ENCODE peak calls at places on chromosomes 7 and 10, in four cellular contexts. P, G, X and S are unnamed samples. For H3K4me1, the result is how much of the 10 kb centered on the place peaks cover.

GRCh38 chr10:120433176-120433575 is 23.9 kb upstream of the PLPP4 start:
- DNase-seq in P (no peak), G (no peak), X (no peak), S (no peak)

GRCh38 chr7:40580776-40581175 is 446.0 kb downstream of the SUGCT start:
- DNase-seq in P (no peak), G (no peak), X (no peak), S (no peak)

GRCh38 chr10:23533212-23533611 is 94.3 kb downstream of the OTUD1 start:
- DNase-seq in P (no peak), G (no peak), X (no peak), S (no peak)

GRCh38 chr10:89946106-89946505 is 244.7 kb downstream of the KIF20B start:
- DNase-seq in P (no peak), G (peak), X (peak), S (no peak)

GRCh38 chr7:140478361-140479061 is 794 bp downstream of the MKRN1 start:
- DNase-seq in P (peak), G (peak), X (peak), S (peak)

GRCh38 chr7:135645296-135645904 is 16.9 kb upstream of the STMP1 start:
- DNase-seq in P (peak), G (peak), X (peak), S (no peak)

GRCh38 chr10:96298362-96298761 is 5.9 kb upstream of the DNTT start:
- DNase-seq in P (no peak), G (no peak), X (no peak), S (no peak)

GRCh38 chr10:132438091-132439024 is 41.4 kb downstream of the PWWP2B start:
- DNase-seq in P (no peak), G (no peak), X (no peak), S (peak)

GRCh38 chr10:59173414-59173813 is 3.0 kb upstream of the PHYHIPL start:
- DNase-seq in P (no peak), G (no peak), X (no peak), S (no peak)

GRCh38 chr10:57921140-57921539 is 346.6 kb downstream of the IPMK start:
- DNase-seq in P (no peak), G (no peak), X (no peak), S (no peak)

GRCh38 chr10:121616291-121616690 is 18.0 kb upstream of the FGFR2 start:
- DNase-seq in P (no peak), G (no peak), X (no peak), S (no peak)

GRCh38 chr7:26153246-26153822 is 1.3 kb downstream of the NFE2L3 start:
- DNase-seq in P (no peak), G (peak), X (no peak), S (no peak)

GRCh38 chr10:103120546-103120945 is 72.5 kb downstream of the NT5C2 start:
- DNase-seq in P (no peak), G (peak), X (no peak), S (no peak)

GRCh38 chr10:103123282-103124033 is 69.6 kb downstream of the NT5C2 start:
- DNase-seq in P (no peak), G (no peak), X (no peak), S (no peak)

GRCh38 chr10:103117247-103117646 is 75.8 kb downstream of the NT5C2 start:
- DNase-seq in P (no peak), G (no peak), X (no peak), S (no peak)

GRCh38 chr10:103124420-103125096 is 68.5 kb downstream of the NT5C2 start:
- DNase-seq in P (no peak), G (no peak), X (no peak), S (no peak)

GRCh38 chr10:103120977-103121735 is 71.9 kb downstream of the NT5C2 start:
- DNase-seq in P (no peak), G (peak), X (peak), S (no peak)
- H3K27ac ChIP-seq in P (no peak), G (no peak), X (peak), S (no peak)

DNA sequence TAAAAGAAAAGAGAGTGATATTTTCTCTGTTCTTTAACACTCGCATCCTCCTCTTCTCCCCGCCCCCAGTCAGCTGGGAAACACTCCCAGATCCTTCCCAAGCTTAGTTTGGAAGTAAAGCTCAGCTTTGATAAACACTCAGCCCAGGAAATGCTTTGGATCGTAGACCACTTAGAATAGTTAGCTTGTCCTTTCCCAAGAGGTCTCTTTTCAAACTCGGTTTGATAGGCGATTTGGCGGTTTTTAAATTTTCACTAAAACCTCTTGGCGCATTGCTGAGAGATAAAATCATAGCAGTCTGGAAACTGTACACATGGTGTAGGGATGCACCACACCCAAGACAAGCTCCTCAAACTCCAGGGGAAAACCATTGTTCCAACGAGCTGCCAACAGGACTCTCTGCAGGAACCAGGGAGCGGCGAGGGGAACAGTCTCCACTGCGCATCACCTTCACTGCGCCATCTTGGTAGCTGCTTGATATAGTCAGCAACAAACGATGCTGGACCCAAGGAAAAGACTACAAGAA is 22.3 kb downstream of the SMURF1 start:
- DNase-seq in P (no peak), G (peak), X (peak), S (peak)
- H3K4me3 ChIP-seq in P (no peak), G (peak), X (no peak), S (no peak)

DNA sequence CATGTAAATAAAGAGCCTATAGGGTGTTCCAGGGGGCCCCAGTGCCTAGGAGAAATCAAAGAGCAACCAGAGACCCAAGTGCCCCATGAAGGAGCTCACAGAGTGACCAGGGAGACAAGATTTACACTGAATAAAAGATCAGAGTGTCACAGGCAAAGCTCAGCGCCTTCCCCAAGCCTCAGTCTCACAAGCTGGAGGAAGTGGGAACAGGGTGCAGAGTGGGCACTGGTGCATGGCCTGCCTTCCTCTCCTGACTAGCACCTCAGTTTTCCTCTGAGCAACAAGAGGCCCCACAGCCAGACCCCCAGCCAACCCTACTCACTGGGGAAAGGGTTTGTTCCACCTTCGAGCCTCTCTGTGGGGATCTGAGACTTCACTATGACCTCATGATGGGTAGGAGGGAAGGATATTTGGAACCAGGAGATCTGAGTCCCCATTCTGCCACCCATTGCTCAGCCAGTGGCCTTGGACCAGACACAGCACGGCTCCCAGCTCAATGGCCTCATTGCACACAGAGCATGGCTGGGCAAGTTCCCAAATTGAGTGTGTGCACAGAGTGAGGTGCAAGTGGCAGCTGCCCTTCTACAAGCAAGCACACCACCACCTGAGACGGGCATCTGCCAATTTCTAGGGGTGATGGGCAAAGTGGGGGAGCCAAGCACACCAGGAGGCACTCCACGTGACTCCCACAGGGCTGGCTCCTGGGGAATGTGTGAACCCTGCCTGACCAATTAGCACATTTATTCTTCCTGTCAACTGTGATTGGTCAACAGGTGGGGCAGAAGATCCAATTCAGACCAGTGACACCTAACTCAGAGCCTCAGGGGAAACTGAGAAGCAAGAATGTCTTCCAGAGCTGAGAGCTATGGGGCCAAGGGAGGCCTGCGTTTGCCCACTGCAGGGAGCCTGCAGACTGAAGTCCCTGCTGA is 15.7 kb downstream of the TMEM273 start:
- DNase-seq in P (no peak), G (no peak), X (no peak), S (no peak)
- H3K4me1 ChIP-seq in P (under half), G (under half), X (under half), S (under half)

GRCh38 chr10:102420810-102421644 is at the start of gene FBXL15:
- DNase-seq in P (peak), G (peak), X (peak), S (peak)

GRCh38 chr10:102420443-102420809 is 210 bp upstream of the FBXL15 start:
- DNase-seq in P (peak), G (no peak), X (no peak), S (no peak)

GRCh38 chr10:102421645-102422585 is 1.3 kb downstream of the FBXL15 start:
- DNase-seq in P (peak), G (no peak), X (no peak), S (peak)

GRCh38 chr10:102418612-102419560 is at the start of gene PSD:
- DNase-seq in P (no peak), G (no peak), X (no peak), S (peak)

GRCh38 chr10:102419561-102420442 is 834 bp upstream of the FBXL15 start:
- DNase-seq in P (peak), G (peak), X (no peak), S (no peak)
- H3K27ac ChIP-seq in P (peak), G (no peak), X (no peak), S (peak)

GRCh38 chr7:150463461-150463860 is 13.0 kb downstream of the GIMAP8 start:
- DNase-seq in P (no peak), G (no peak), X (no peak), S (no peak)

GRCh38 chr7:150465414-150465813 is 15.0 kb downstream of the GIMAP8 start:
- DNase-seq in P (no peak), G (no peak), X (no peak), S (no peak)

GRCh38 chr7:150466477-150466876 is 16.0 kb downstream of the GIMAP8 start:
- DNase-seq in P (no peak), G (no peak), X (no peak), S (no peak)

GRCh38 chr7:150462413-150462812 is 12.0 kb downstream of the GIMAP8 start:
- DNase-seq in P (no peak), G (no peak), X (no peak), S (no peak)

DNA sequence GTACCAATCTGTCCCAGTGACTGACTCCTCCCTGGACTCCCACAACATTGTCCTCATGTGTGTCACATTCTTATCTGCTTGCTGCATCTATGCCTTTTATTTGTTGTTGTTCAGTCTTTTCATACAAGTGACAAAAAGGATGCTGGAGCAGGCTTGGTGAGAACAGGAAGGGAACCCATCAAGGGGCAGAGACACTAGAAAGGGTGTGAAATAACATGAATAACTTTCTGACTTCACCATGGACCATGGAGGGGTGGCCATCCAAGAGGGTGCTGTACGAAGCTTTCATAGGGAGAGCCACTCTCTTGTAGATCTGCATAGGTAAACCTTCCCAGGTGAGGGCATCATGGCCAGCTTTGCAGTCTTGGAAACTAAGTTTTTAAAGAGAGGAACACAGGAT is 14.5 kb downstream of the GIMAP8 start:
- DNase-seq in P (no peak), G (no peak), X (no peak), S (no peak)
- H3K4me3 ChIP-seq in P (no peak), G (no peak), X (no peak), S (no peak)

GRCh38 chr10:99539120-99539519 is 6.4 kb downstream of the NKX2-3 start:
- DNase-seq in P (no peak), G (no peak), X (no peak), S (no peak)

GRCh38 chr10:99539820-99540219 is 7.1 kb downstream of the NKX2-3 start:
- DNase-seq in P (no peak), G (no peak), X (no peak), S (no peak)

GRCh38 chr10:99537381-99538286 is 4.9 kb downstream of the NKX2-3 start:
- DNase-seq in P (no peak), G (no peak), X (no peak), S (no peak)

GRCh38 chr10:99536400-99537254 is 3.9 kb downstream of the NKX2-3 start:
- DNase-seq in P (no peak), G (no peak), X (no peak), S (no peak)

DNA sequence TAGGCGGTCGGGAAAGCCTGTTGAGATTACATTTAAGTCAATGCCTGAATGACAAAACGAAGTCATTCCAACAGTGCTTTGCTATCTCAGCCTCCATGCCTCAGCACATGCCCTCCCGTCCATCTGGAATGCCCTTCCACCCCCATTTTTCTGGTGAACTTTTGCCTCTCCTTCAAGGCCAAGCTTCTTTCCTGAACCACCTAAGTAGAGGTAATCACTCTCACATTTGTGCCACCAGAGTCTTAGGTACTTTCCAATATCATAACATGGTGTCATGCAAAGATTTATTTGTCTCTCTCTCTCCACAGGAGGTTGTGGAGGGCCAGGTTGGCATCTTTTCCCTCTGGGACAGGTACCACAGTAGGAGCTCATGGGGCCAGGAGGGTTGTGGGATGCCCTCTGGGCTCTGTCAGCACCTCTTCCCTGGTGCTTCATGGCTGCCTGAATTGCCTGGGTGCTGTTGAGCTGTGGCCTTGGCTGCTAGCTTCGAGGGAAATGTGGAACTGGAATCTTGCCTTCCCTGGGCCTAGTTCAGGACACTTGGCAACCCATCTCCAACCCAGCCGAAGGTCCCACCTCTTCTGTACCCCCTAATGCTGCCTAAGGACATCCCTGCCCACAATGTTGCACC is 5.7 kb downstream of the NKX2-3 start:
- DNase-seq in P (no peak), G (no peak), X (no peak), S (no peak)
- H3K4me1 ChIP-seq in P (under half), G (under half), X (under half), S (under half)

DNA sequence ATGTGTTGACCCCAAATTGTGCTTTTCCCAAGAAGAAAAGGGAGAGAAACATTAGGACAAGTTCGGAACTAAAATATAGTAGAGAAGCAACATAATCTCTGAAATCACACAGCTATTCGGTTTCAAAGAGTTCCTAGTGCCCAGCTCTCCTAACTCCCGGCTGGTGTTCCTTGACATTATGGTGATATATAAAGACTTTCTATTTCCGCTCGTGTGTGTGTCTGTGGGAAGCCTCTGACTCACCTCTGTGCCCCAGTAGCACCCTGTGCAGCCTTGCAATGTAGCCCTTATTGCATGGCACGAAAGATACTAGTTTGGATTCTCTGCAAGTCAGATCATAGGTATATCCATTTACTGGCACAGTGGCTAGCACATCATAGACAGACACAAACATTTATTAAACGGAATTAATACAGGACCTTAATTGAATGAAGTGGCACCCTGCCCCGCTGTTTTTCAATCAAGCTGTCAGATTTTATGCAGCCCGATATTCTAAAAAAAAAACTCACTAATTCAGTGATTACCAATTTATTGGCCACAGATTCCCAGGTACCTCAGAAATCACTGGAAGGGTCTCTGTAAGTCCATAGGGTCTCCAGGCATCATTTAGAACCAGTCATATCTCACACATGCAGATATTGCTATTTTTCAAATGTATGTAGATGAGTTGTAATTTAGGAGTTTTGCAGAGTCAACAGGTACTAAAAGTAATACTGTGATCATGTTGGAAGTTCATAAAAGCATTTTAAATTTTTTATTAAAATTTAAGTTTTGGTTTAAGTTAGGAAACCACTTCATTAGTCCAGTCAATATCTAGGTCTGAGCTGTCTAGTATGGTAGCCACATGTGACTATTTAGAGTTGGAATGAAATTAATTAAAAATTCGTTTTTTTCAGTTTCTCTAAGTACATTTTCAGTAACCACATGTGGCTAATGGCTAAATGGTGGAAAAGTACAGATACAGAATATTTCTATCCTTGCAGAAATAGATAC is 43.3 kb downstream of the SFTPD start:
- DNase-seq in P (peak), G (peak), X (peak), S (no peak)
- H3K27ac ChIP-seq in P (peak), G (no peak), X (no peak), S (peak)